ENCODE peak calls at places on chromosomes 6 and 20, in seven cellular contexts. One of them, this sample, is unnamed. For H3K4me1, the result is how much of the 10 kb centered on the place peaks cover.

GRCh38 chr6:168118935-168119334 is 39.9 kb upstream of the FRMD1 start:
- DNase-seq in gastrocnemius medialis: no peak
- DNase-seq in neural progenitor cell: no peak
- DNase-seq in fibroblast of lung: no peak
- DNase-seq in A549: no peak
- DNase-seq in CD8-positive, alpha-beta T cell: peak
- DNase-seq in SK-N-SH: no peak
- DNase-seq in this sample: no peak

GRCh38 chr20:36645998-36646397 is at the start of gene SLA2:
- DNase-seq in SK-N-SH: no peak
- DNase-seq in fibroblast of lung: no peak
- DNase-seq in neural progenitor cell: no peak
- DNase-seq in A549: no peak
- DNase-seq in CD8-positive, alpha-beta T cell: peak
- DNase-seq in gastrocnemius medialis: no peak
- DNase-seq in this sample: no peak

GRCh38 chr6:119134752-119135151 is 56.3 kb upstream of the FAM184A start:
- DNase-seq in fibroblast of lung: no peak
- DNase-seq in CD8-positive, alpha-beta T cell: no peak
- DNase-seq in A549: no peak
- DNase-seq in SK-N-SH: no peak
- DNase-seq in gastrocnemius medialis: no peak
- DNase-seq in neural progenitor cell: no peak
- DNase-seq in this sample: no peak

GRCh38 chr20:13800728-13801134 is 15.9 kb downstream of the NDUFAF5 start:
- DNase-seq in fibroblast of lung: peak
- DNase-seq in A549: peak
- DNase-seq in gastrocnemius medialis: peak
- DNase-seq in CD8-positive, alpha-beta T cell: no peak
- DNase-seq in neural progenitor cell: no peak
- DNase-seq in SK-N-SH: peak
- DNase-seq in this sample: peak

GRCh38 chr20:53328956-53329355 is 264.7 kb downstream of the ZNF217 start:
- DNase-seq in CD8-positive, alpha-beta T cell: no peak
- DNase-seq in fibroblast of lung: no peak
- DNase-seq in neural progenitor cell: no peak
- DNase-seq in SK-N-SH: no peak
- DNase-seq in A549: no peak
- DNase-seq in gastrocnemius medialis: no peak
- DNase-seq in this sample: no peak

GRCh38 chr20:53708129-53708968 is 114.7 kb upstream of the ZNF217 start:
- DNase-seq in gastrocnemius medialis: no peak
- DNase-seq in fibroblast of lung: peak
- DNase-seq in neural progenitor cell: peak
- DNase-seq in SK-N-SH: no peak
- DNase-seq in A549: no peak
- DNase-seq in CD8-positive, alpha-beta T cell: no peak
- DNase-seq in this sample: no peak

GRCh38 chr6:55937227-55937626 is 61.8 kb upstream of the BMP5 start:
- DNase-seq in fibroblast of lung: peak
- DNase-seq in CD8-positive, alpha-beta T cell: no peak
- DNase-seq in A549: no peak
- DNase-seq in gastrocnemius medialis: no peak
- DNase-seq in SK-N-SH: no peak
- DNase-seq in neural progenitor cell: no peak
- DNase-seq in this sample: no peak

GRCh38 chr20:59688999-59689398 is 84.7 kb downstream of the PHACTR3 start:
- DNase-seq in CD8-positive, alpha-beta T cell: no peak
- DNase-seq in fibroblast of lung: no peak
- DNase-seq in neural progenitor cell: no peak
- DNase-seq in gastrocnemius medialis: no peak
- DNase-seq in A549: no peak
- DNase-seq in SK-N-SH: no peak
- DNase-seq in this sample: no peak

GRCh38 chr6:160933256-160933655 is 58.3 kb upstream of the MAP3K4 start:
- DNase-seq in gastrocnemius medialis: no peak
- DNase-seq in neural progenitor cell: peak
- DNase-seq in fibroblast of lung: no peak
- DNase-seq in SK-N-SH: peak
- DNase-seq in A549: no peak
- DNase-seq in CD8-positive, alpha-beta T cell: no peak
- DNase-seq in this sample: no peak

GRCh38 chr6:113556775-113557174 is 300.4 kb upstream of the MARCKS start:
- DNase-seq in fibroblast of lung: no peak
- DNase-seq in gastrocnemius medialis: no peak
- DNase-seq in SK-N-SH: no peak
- DNase-seq in CD8-positive, alpha-beta T cell: no peak
- DNase-seq in A549: no peak
- DNase-seq in neural progenitor cell: no peak
- DNase-seq in this sample: no peak

GRCh38 chr6:96735332-96735731 is 101.9 kb downstream of the GPR63 start:
- DNase-seq in fibroblast of lung: no peak
- DNase-seq in neural progenitor cell: no peak
- DNase-seq in gastrocnemius medialis: no peak
- DNase-seq in A549: no peak
- DNase-seq in SK-N-SH: no peak
- DNase-seq in CD8-positive, alpha-beta T cell: no peak
- DNase-seq in this sample: no peak

GRCh38 chr6:100999034-100999597 is 118.0 kb upstream of the ASCC3 start:
- DNase-seq in neural progenitor cell: no peak
- DNase-seq in SK-N-SH: no peak
- DNase-seq in fibroblast of lung: no peak
- DNase-seq in CD8-positive, alpha-beta T cell: no peak
- DNase-seq in gastrocnemius medialis: no peak
- DNase-seq in A549: no peak
- DNase-seq in this sample: no peak

GRCh38 chr6:16248271-16248670 is 9.9 kb downstream of the GMPR start:
- DNase-seq in SK-N-SH: no peak
- DNase-seq in gastrocnemius medialis: no peak
- DNase-seq in A549: no peak
- DNase-seq in CD8-positive, alpha-beta T cell: no peak
- DNase-seq in neural progenitor cell: peak
- DNase-seq in fibroblast of lung: no peak
- DNase-seq in this sample: no peak

GRCh38 chr6:16243055-16243454 is 4.7 kb downstream of the GMPR start:
- DNase-seq in A549: no peak
- DNase-seq in CD8-positive, alpha-beta T cell: no peak
- DNase-seq in SK-N-SH: no peak
- DNase-seq in gastrocnemius medialis: peak
- DNase-seq in neural progenitor cell: no peak
- DNase-seq in fibroblast of lung: peak
- DNase-seq in this sample: no peak

GRCh38 chr6:16243664-16244063 is 5.3 kb downstream of the GMPR start:
- DNase-seq in SK-N-SH: no peak
- DNase-seq in gastrocnemius medialis: peak
- DNase-seq in CD8-positive, alpha-beta T cell: no peak
- DNase-seq in fibroblast of lung: no peak
- DNase-seq in A549: no peak
- DNase-seq in neural progenitor cell: no peak
- DNase-seq in this sample: no peak

GRCh38 chr6:16244446-16244845 is 6.1 kb downstream of the GMPR start:
- DNase-seq in A549: no peak
- DNase-seq in gastrocnemius medialis: peak
- DNase-seq in SK-N-SH: no peak
- DNase-seq in fibroblast of lung: no peak
- DNase-seq in neural progenitor cell: no peak
- DNase-seq in CD8-positive, alpha-beta T cell: no peak
- DNase-seq in this sample: no peak

GRCh38 chr6:16244869-16245451 is 6.6 kb downstream of the GMPR start:
- DNase-seq in SK-N-SH: no peak
- DNase-seq in CD8-positive, alpha-beta T cell: no peak
- DNase-seq in fibroblast of lung: peak
- DNase-seq in gastrocnemius medialis: no peak
- DNase-seq in A549: no peak
- DNase-seq in neural progenitor cell: peak
- DNase-seq in this sample: no peak
- H3K4me1 ChIP-seq in SK-N-SH: under half
- H3K4me1 ChIP-seq in CD8-positive, alpha-beta T cell: under half
- H3K4me1 ChIP-seq in fibroblast of lung: under half
- H3K4me1 ChIP-seq in gastrocnemius medialis: half or more
- H3K4me1 ChIP-seq in A549: under half
- H3K4me1 ChIP-seq in neural progenitor cell: under half
- H3K4me1 ChIP-seq in this sample: under half

DNA sequence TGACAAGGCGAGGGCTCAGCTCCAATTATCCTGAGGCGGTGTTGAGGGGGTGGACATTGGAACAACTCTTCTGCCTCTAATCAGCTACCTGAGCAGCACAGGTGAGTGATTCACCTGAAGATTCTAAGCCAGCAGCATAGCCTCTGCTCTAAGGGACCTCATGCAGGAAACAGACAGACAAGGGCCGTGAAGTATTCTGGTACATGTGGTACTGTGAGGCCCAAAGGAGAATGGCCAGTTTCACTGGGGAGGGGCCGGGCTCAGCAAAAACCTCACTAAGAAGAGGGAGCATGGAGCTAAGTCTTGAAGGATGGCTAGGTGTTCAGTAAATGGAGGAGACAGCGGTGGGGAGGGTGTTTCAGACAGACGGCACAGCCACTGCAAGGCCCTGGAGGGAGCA is 58.5 kb upstream of the CCDC167 start:
- DNase-seq in neural progenitor cell: no peak
- DNase-seq in CD8-positive, alpha-beta T cell: no peak
- DNase-seq in gastrocnemius medialis: no peak
- DNase-seq in SK-N-SH: no peak
- DNase-seq in fibroblast of lung: no peak
- DNase-seq in A549: no peak
- DNase-seq in this sample: no peak
- H3K4me1 ChIP-seq in neural progenitor cell: half or more
- H3K4me1 ChIP-seq in CD8-positive, alpha-beta T cell: under half
- H3K4me1 ChIP-seq in gastrocnemius medialis: under half
- H3K4me1 ChIP-seq in SK-N-SH: under half
- H3K4me1 ChIP-seq in fibroblast of lung: under half
- H3K4me1 ChIP-seq in A549: under half
- H3K4me1 ChIP-seq in this sample: under half

DNA sequence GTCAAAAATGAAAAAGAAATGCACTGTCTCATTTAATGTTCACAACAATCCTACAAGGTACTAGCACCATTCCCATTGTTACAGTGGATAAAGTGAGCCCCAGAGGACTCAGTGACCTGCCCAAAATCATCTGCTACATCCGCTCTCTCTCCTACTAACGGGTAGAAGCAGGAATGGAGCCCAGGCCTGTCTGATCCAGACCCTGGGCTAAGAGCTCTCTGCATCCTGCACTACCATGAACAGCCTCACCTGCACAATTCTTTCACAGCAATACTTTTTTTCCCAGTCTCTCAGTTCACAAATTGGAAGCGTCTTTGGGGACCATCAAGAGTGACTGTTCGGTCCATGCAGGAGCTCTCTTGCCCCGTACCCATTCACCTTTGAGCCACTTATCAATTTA is 31.2 kb downstream of the ATP9A start:
- DNase-seq in A549: no peak
- DNase-seq in gastrocnemius medialis: no peak
- DNase-seq in neural progenitor cell: no peak
- DNase-seq in CD8-positive, alpha-beta T cell: no peak
- DNase-seq in fibroblast of lung: no peak
- DNase-seq in SK-N-SH: no peak
- DNase-seq in this sample: no peak
- H3K4me1 ChIP-seq in A549: under half
- H3K4me1 ChIP-seq in gastrocnemius medialis: under half
- H3K4me1 ChIP-seq in neural progenitor cell: under half
- H3K4me1 ChIP-seq in CD8-positive, alpha-beta T cell: under half
- H3K4me1 ChIP-seq in fibroblast of lung: under half
- H3K4me1 ChIP-seq in SK-N-SH: under half
- H3K4me1 ChIP-seq in this sample: under half

GRCh38 chr6:116392158-116393032 is 21.6 kb downstream of the DSE start:
- DNase-seq in fibroblast of lung: no peak
- DNase-seq in A549: no peak
- DNase-seq in SK-N-SH: no peak
- DNase-seq in gastrocnemius medialis: no peak
- DNase-seq in neural progenitor cell: no peak
- DNase-seq in CD8-positive, alpha-beta T cell: no peak
- DNase-seq in this sample: no peak
- H3K4me1 ChIP-seq in fibroblast of lung: under half
- H3K4me1 ChIP-seq in A549: under half
- H3K4me1 ChIP-seq in SK-N-SH: under half
- H3K4me1 ChIP-seq in gastrocnemius medialis: under half
- H3K4me1 ChIP-seq in neural progenitor cell: under half
- H3K4me1 ChIP-seq in CD8-positive, alpha-beta T cell: under half
- H3K4me1 ChIP-seq in this sample: under half

GRCh38 chr6:166477647-166478365 is 95.1 kb upstream of the MPC1 start:
- DNase-seq in gastrocnemius medialis: no peak
- DNase-seq in fibroblast of lung: no peak
- DNase-seq in A549: no peak
- DNase-seq in CD8-positive, alpha-beta T cell: no peak
- DNase-seq in neural progenitor cell: no peak
- DNase-seq in SK-N-SH: no peak
- DNase-seq in this sample: no peak
- H3K4me1 ChIP-seq in gastrocnemius medialis: under half
- H3K4me1 ChIP-seq in fibroblast of lung: under half
- H3K4me1 ChIP-seq in A549: under half
- H3K4me1 ChIP-seq in CD8-positive, alpha-beta T cell: under half
- H3K4me1 ChIP-seq in neural progenitor cell: under half
- H3K4me1 ChIP-seq in SK-N-SH: under half
- H3K4me1 ChIP-seq in this sample: under half

GRCh38 chr6:1321715-1322114 is 9.8 kb downstream of the FOXQ1 start:
- DNase-seq in SK-N-SH: no peak
- DNase-seq in neural progenitor cell: no peak
- DNase-seq in gastrocnemius medialis: no peak
- DNase-seq in fibroblast of lung: peak
- DNase-seq in CD8-positive, alpha-beta T cell: no peak
- DNase-seq in A549: no peak
- DNase-seq in this sample: no peak

GRCh38 chr6:1324926-1325325 is 13.0 kb downstream of the FOXQ1 start:
- DNase-seq in fibroblast of lung: peak
- DNase-seq in A549: peak
- DNase-seq in SK-N-SH: no peak
- DNase-seq in CD8-positive, alpha-beta T cell: no peak
- DNase-seq in neural progenitor cell: no peak
- DNase-seq in gastrocnemius medialis: no peak
- DNase-seq in this sample: no peak

GRCh38 chr6:1325471-1326309 is 13.8 kb downstream of the FOXQ1 start:
- DNase-seq in A549: peak
- DNase-seq in neural progenitor cell: no peak
- DNase-seq in fibroblast of lung: peak
- DNase-seq in SK-N-SH: no peak
- DNase-seq in gastrocnemius medialis: no peak
- DNase-seq in CD8-positive, alpha-beta T cell: no peak
- DNase-seq in this sample: no peak

GRCh38 chr6:1322206-1322605 is 10.3 kb downstream of the FOXQ1 start:
- DNase-seq in SK-N-SH: no peak
- DNase-seq in A549: no peak
- DNase-seq in fibroblast of lung: no peak
- DNase-seq in neural progenitor cell: no peak
- DNase-seq in gastrocnemius medialis: no peak
- DNase-seq in CD8-positive, alpha-beta T cell: no peak
- DNase-seq in this sample: no peak

DNA sequence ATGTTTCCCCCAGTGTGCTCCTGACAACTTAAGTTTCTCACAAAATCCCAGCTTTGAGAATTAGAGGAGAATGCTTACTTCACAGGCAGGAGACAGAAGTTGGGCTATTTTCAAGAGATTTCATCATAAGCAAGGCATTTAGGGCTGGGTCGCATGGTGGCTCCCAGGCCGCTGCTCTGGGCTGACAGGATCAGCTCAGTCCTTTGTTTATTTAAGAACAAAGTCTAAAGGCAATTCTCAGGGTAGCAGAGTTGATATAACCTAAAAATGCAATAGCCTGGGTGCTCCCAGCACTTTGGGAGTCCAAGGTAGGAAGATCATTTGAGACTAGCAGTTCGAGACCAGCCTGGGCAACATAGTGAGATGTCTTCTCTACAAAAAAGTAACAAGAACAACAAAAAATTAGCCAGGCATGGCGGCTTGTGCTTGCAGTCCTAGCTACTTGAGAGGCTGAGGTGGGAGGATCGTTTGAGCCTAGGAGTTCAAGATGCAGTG is 10.9 kb downstream of the FOXQ1 start:
- DNase-seq in fibroblast of lung: peak
- DNase-seq in CD8-positive, alpha-beta T cell: no peak
- DNase-seq in A549: peak
- DNase-seq in SK-N-SH: no peak
- DNase-seq in gastrocnemius medialis: no peak
- DNase-seq in neural progenitor cell: no peak
- DNase-seq in this sample: no peak
- H3K4me1 ChIP-seq in fibroblast of lung: under half
- H3K4me1 ChIP-seq in CD8-positive, alpha-beta T cell: under half
- H3K4me1 ChIP-seq in A549: half or more
- H3K4me1 ChIP-seq in SK-N-SH: under half
- H3K4me1 ChIP-seq in gastrocnemius medialis: under half
- H3K4me1 ChIP-seq in neural progenitor cell: under half
- H3K4me1 ChIP-seq in this sample: under half

This sample was measured in BE2C.